ENCODE peak calls at places on chromosomes 7 and 10, in five cellular contexts. E, Q, X, V and W are unnamed samples.

GRCh38 chr10:13608246-13608853 is 21.6 kb downstream of the PRPF18 start:
- DNase-seq in V (no peak), Q (no peak), E (no peak), X (no peak), W (no peak)

GRCh38 chr7:12630615-12630884 is 56.9 kb upstream of the ARL4A start:
- DNase-seq in E (no peak), X (no peak), Q (no peak), V (no peak), W (no peak)

GRCh38 chr7:72243329-72243728 is 168.8 kb downstream of the CALN1 start:
- DNase-seq in X (no peak), E (no peak), Q (no peak), V (no peak), W (no peak)

GRCh38 chr7:118080947-118081346 is 103.0 kb upstream of the LSM8 start:
- DNase-seq in V (peak; percentile 5), E (no peak), Q (no peak), X (peak; percentile 52), W (peak; percentile 21)

GRCh38 chr10:3911713-3912442 is 126.9 kb upstream of the KLF6 start:
- DNase-seq in Q (no peak), E (no peak), V (no peak), X (no peak), W (no peak)

GRCh38 chr7:77674878-77675277 is 21.4 kb upstream of the RSBN1L start:
- DNase-seq in E (no peak), V (no peak), X (no peak), Q (no peak), W (no peak)

GRCh38 chr10:5490032-5490431 is 9.3 kb downstream of the CALML5 start:
- DNase-seq in V (no peak), Q (no peak), X (no peak), E (no peak), W (no peak)

GRCh38 chr7:468681-469590 is 50.7 kb downstream of the PDGFA start:
- DNase-seq in V (no peak), Q (no peak), X (no peak), E (no peak), W (no peak)

GRCh38 chr7:117951711-117952280 is 78.6 kb upstream of the CTTNBP2 start:
- DNase-seq in X (no peak), E (no peak), Q (no peak), V (no peak), W (no peak)

GRCh38 chr7:71255537-71256178 is 123.7 kb downstream of the GALNT17 start:
- DNase-seq in E (no peak), Q (no peak), X (no peak), V (no peak), W (no peak)

GRCh38 chr7:144256112-144256511 is 8.5 kb downstream of the OR2A7 start:
- DNase-seq in E (no peak), V (no peak), Q (no peak), X (no peak), W (no peak)

GRCh38 chr10:90945496-90946070 is 24.7 kb upstream of the ANKRD1 start:
- DNase-seq in X (no peak), E (no peak), Q (no peak), V (no peak), W (no peak)

GRCh38 chr7:30526163-30526562 is 21.5 kb upstream of the GGCT start:
- DNase-seq in X (no peak), E (no peak), V (no peak), Q (no peak), W (no peak)

GRCh38 chr7:65840446-65840845 is 32.4 kb upstream of the VKORC1L1 start:
- DNase-seq in Q (no peak), X (peak; percentile 39), E (no peak), V (no peak), W (no peak)

GRCh38 chr7:105776068-105776790 is 100.2 kb downstream of the ATXN7L1 start:
- DNase-seq in Q (peak; percentile 93), V (peak; percentile 96), X (no peak), E (peak; percentile 90), W (no peak)

GRCh38 chr10:71081229-71081560 is 131.2 kb upstream of the UNC5B start:
- DNase-seq in Q (no peak), E (no peak), X (no peak), V (no peak), W (no peak)

GRCh38 chr10:117216611-117217195 is 19.4 kb downstream of the KCNK18 start:
- DNase-seq in E (peak; percentile 46), Q (peak; percentile 63), V (peak; percentile 59), X (no peak), W (peak; percentile 94)

GRCh38 chr10:107437921-107438320 is 273.4 kb upstream of the SORCS1 start:
- DNase-seq in X (no peak), Q (no peak), E (no peak), V (no peak), W (no peak)

GRCh38 chr7:139718859-139719258 is 58.9 kb downstream of the HIPK2 start:
- DNase-seq in Q (no peak), X (no peak), E (no peak), V (no peak), W (no peak)

GRCh38 chr10:73218466-73219191 is 28.4 kb downstream of the DNAJC9 start:
- DNase-seq in E (peak; percentile 35), V (no peak), Q (no peak), X (no peak), W (peak; percentile 46)

GRCh38 chr7:38558786-38559185 is 72.4 kb downstream of the AMPH start:
- DNase-seq in E (no peak), Q (no peak), V (no peak), X (no peak), W (no peak)

GRCh38 chr10:6667679-6668270 is 87.7 kb upstream of the PRKCQ start:
- DNase-seq in V (no peak), E (peak; percentile 18), Q (peak; percentile 15), X (no peak), W (peak; percentile 55)

GRCh38 chr7:50308301-50309129 is 4.0 kb downstream of the IKZF1 start:
- DNase-seq in E (no peak), X (no peak), V (no peak), Q (no peak), W (no peak)

GRCh38 chr10:89165923-89166322 is 41.2 kb downstream of the CH25H start:
- DNase-seq in E (no peak), X (no peak), Q (no peak), V (no peak), W (no peak)

GRCh38 chr10:5930272-5930671 is 40.2 kb downstream of the FBH1 start:
- DNase-seq in Q (no peak), V (no peak), E (no peak), X (no peak), W (no peak)

GRCh38 chr10:75736889-75737610 is 305.6 kb downstream of the LRMDA start:
- DNase-seq in Q (no peak), X (no peak), E (no peak), V (no peak), W (no peak)

GRCh38 chr10:47322300-47323061 is at the start of gene GDF2:
- DNase-seq in E (no peak), Q (no peak), V (no peak), X (no peak), W (no peak)

GRCh38 chr7:4775281-4776159 is at the start of gene AP5Z1:
- DNase-seq in X (peak; percentile 82), E (peak; percentile 91), Q (peak; percentile 97), V (peak; percentile 82), W (peak; percentile 98)

GRCh38 chr10:78411716-78412115 is 378.1 kb downstream of the RPS24 start:
- DNase-seq in V (no peak), X (no peak), Q (no peak), E (no peak), W (no peak)

GRCh38 chr7:41592794-41593193 is 110.1 kb downstream of the INHBA start:
- DNase-seq in V (no peak), X (no peak), E (no peak), Q (no peak), W (no peak)

GRCh38 chr10:112375721-112376577 is 2.0 kb downstream of the ACSL5 start:
- DNase-seq in Q (no peak), V (no peak), E (peak; percentile 56), X (peak; percentile 48), W (no peak)

GRCh38 chr10:110355181-110355831 is 50.6 kb upstream of the SMNDC1 start:
- DNase-seq in Q (no peak), V (no peak), E (no peak), X (peak; percentile 58), W (no peak)

GRCh38 chr7:132536646-132537395 is 39.4 kb downstream of the PLXNA4 start:
- DNase-seq in X (no peak), E (no peak), V (no peak), Q (no peak), W (no peak)

GRCh38 chr7:90236890-90237289 is 8.1 kb upstream of the CFAP69 start:
- DNase-seq in E (no peak), Q (no peak), X (no peak), V (no peak), W (no peak)

GRCh38 chr7:30880090-30880704 is 31.5 kb upstream of the AQP1 start:
- DNase-seq in E (no peak), V (no peak), X (no peak), Q (no peak), W (no peak)

GRCh38 chr7:374706-375490 is 84.9 kb downstream of the FOXL3 start:
- DNase-seq in E (no peak), X (no peak), V (no peak), Q (no peak), W (no peak)

DNA sequence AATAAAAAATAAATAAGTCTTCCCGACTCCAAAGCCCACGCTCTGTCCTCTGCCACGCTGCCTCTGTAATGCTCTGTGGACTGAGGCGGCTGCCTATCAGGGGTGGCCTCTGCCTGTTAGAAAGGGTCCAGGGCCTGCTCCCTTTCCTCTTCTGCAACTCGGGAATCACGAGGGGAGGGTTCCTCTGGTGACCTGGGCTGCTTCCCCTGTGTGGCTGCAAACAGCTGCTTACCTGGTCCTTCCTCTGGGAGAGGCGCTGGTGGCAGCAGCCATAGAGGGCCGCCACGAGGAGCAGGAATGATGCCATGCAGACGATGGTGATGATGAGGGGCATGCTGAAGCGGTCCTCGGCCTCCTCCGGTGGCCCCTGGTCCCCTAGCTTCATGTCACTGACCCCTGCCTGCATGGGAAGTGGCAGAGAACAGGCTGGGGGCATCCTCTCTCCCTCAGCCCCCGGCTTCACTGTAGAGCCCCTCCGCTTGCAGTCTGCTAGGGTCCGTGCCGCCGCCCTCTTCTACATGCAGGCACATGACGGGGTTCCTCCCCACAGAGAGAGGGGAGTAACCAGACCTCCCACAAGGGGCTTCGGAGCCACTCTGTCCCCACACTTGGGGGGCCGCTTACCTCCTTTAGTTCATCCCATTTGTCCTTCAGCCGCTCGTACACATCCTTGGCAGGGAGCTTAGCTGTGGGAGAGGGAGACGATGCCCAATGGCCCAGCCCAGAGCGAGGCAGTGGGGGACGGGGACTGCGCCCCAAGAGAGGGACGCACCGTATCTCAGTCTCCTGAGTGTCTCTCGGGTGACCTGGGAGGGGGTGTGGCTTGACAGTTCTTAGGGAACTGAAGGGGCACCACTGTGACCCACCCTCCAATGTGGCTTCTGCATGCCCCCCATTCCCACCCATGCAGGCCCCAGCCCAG is 50.5 kb downstream of the PODXL start:
- DNase-seq in V (no peak), X (no peak), Q (no peak), E (no peak), W (no peak)
- TF ChIP-seq SUZ12 in V (no peak), X (no peak), Q (no peak), E (no peak), W (no peak)

GRCh38 chr7:84157171-84157570 is 37.4 kb downstream of the SEMA3A start:
- DNase-seq in X (no peak), Q (no peak), V (no peak), E (no peak), W (no peak)
- TF ChIP-seq SUZ12 in X (no peak), Q (no peak), V (no peak), E (no peak), W (no peak)

GRCh38 chr7:93146465-93147127 is 1.6 kb downstream of the SAMD9L start:
- DNase-seq in X (no peak), V (no peak), Q (no peak), E (no peak), W (no peak)
- TF ChIP-seq SUZ12 in X (no peak), V (no peak), Q (no peak), E (no peak), W (no peak)

GRCh38 chr7:106778656-106779250 is 86.3 kb upstream of the PIK3CG start:
- DNase-seq in Q (no peak), E (no peak), V (no peak), X (no peak), W (no peak)
- TF ChIP-seq SUZ12 in Q (no peak), E (no peak), V (no peak), X (no peak), W (no peak)